ENCODE peak calls at places on chromosomes 6 and 20, in four cellular contexts. Y is GM12878, W is WTC11, H is HepG2. N is an unnamed sample.

GRCh38 chr20:49403911-49404310 is 78.6 kb downstream of the KCNB1 start:
- DNase-seq in W (no peak), Y (no peak), H (no peak), N (no peak)

GRCh38 chr6:157161912-157162311 is 161.4 kb downstream of the TMEM242 start:
- DNase-seq in W (no peak), H (no peak), Y (no peak), N (no peak)

GRCh38 chr6:139230421-139230840 is 61.4 kb downstream of the TXLNB start:
- DNase-seq in Y (no peak), H (no peak), W (no peak), N (no peak)

GRCh38 chr6:149211046-149211571 is 106.4 kb upstream of the TAB2 start:
- DNase-seq in Y (no peak), H (peak; percentile 35), W (no peak), N (no peak)

GRCh38 chr6:2967936-2968335 is 3.4 kb downstream of the SERPINB6 start:
- DNase-seq in Y (no peak), W (no peak), H (no peak), N (no peak)

GRCh38 chr6:142550310-142550709 is 248.5 kb downstream of the ADGRG6 start:
- DNase-seq in H (no peak), Y (no peak), W (no peak), N (no peak)

GRCh38 chr6:11615214-11615602 is 77.7 kb downstream of the TMEM170B start:
- DNase-seq in H (no peak), Y (no peak), W (no peak), N (no peak)

GRCh38 chr20:58692579-58693225 is at the start of gene NPEPL1:
- DNase-seq in H (no peak), W (peak; percentile 58), Y (no peak), N (no peak)

GRCh38 chr6:43935921-43936320 is 165.9 kb downstream of the VEGFA start:
- DNase-seq in H (no peak), Y (no peak), W (no peak), N (no peak)

GRCh38 chr6:168584251-168584650 is 143.3 kb downstream of the SMOC2 start:
- DNase-seq in W (no peak), Y (no peak), H (no peak), N (no peak)

GRCh38 chr20:38278150-38278549 is 17.6 kb upstream of the KIAA1755 start:
- DNase-seq in Y (no peak), W (no peak), H (no peak), N (no peak)

GRCh38 chr20:2693286-2693995 is 861 bp downstream of the EBF4 start:
- DNase-seq in H (no peak), W (peak; percentile 46), Y (no peak), N (peak; percentile 14)

GRCh38 chr6:158653577-158654354 is 3.9 kb downstream of the SYTL3 start:
- DNase-seq in H (no peak), Y (peak; percentile 91), W (no peak), N (no peak)

GRCh38 chr6:116118608-116119007 is 7.3 kb downstream of the COL10A1 start:
- DNase-seq in H (no peak), W (no peak), Y (no peak), N (no peak)

GRCh38 chr6:142844065-142844755 is 100.8 kb downstream of the HIVEP2 start:
- DNase-seq in Y (no peak), W (no peak), H (no peak), N (no peak)

GRCh38 chr20:46002008-46002407 is 6.7 kb upstream of the MMP9 start:
- DNase-seq in Y (no peak), H (no peak), W (no peak), N (no peak)

GRCh38 chr20:5719861-5720401 is 30.3 kb upstream of the SHLD1 start:
- DNase-seq in Y (no peak), W (no peak), H (peak; percentile 54), N (peak; percentile 68)

GRCh38 chr6:79673947-79674346 is 42.8 kb downstream of the SH3BGRL2 start:
- DNase-seq in Y (no peak), H (peak; percentile 22), W (no peak), N (no peak)

GRCh38 chr20:58740356-58741308 is 48.0 kb downstream of the NPEPL1 start:
- DNase-seq in Y (no peak), H (no peak), W (no peak), N (no peak)

GRCh38 chr6:101595276-101595675 is 201.8 kb downstream of the GRIK2 start:
- DNase-seq in Y (no peak), W (no peak), H (no peak), N (no peak)

GRCh38 chr6:30875244-30876038 is 8.9 kb upstream of the DDR1 start:
- DNase-seq in Y (no peak), W (no peak), H (no peak), N (no peak)

GRCh38 chr20:4014031-4014474 is 1.3 kb downstream of the RNF24 start:
- DNase-seq in W (no peak), H (peak; percentile 87), Y (no peak), N (peak; percentile 12)

GRCh38 chr6:111667921-111668320 is 62.2 kb upstream of the TRAF3IP2 start:
- DNase-seq in Y (no peak), H (no peak), W (no peak), N (no peak)

GRCh38 chr6:7587631-7588100 is 2.3 kb upstream of the SNRNP48 start:
- DNase-seq in H (no peak), W (no peak), Y (no peak), N (no peak)

GRCh38 chr20:44389871-44390270 is 34.4 kb downstream of the HNF4A start:
- DNase-seq in H (no peak), Y (no peak), W (no peak), N (no peak)

GRCh38 chr6:150631283-150631981 is 31.7 kb downstream of the PLEKHG1 start:
- DNase-seq in H (no peak), W (no peak), Y (no peak), N (no peak)

GRCh38 chr6:168527451-168528210 is 86.6 kb downstream of the SMOC2 start:
- DNase-seq in Y (no peak), H (no peak), W (no peak), N (no peak)

GRCh38 chr20:24955045-24955444 is 6.0 kb downstream of the CST7 start:
- DNase-seq in H (no peak), W (no peak), Y (peak; percentile 64), N (no peak)

GRCh38 chr20:59042151-59042795 is at the start of gene PRELID3B:
- DNase-seq in W (peak; percentile 50), Y (no peak), H (peak; percentile 30), N (peak; percentile 74)

GRCh38 chr6:163983601-163984445 is 569.3 kb downstream of the QKI start:
- DNase-seq in Y (peak; percentile 5), W (no peak), H (no peak), N (no peak)

GRCh38 chr20:34705383-34706021 is 1.4 kb downstream of the TP53INP2 start:
- DNase-seq in W (peak; percentile 30), H (peak; percentile 73), Y (no peak), N (peak; percentile 66)

GRCh38 chr20:47133809-47134456 is 222.6 kb downstream of the ZMYND8 start:
- DNase-seq in W (no peak), Y (no peak), H (no peak), N (no peak)

GRCh38 chr6:85580878-85581267 is 12.8 kb downstream of the SNX14 start:
- DNase-seq in W (no peak), Y (no peak), H (peak; percentile 54), N (peak; percentile 67)

GRCh38 chr20:58549681-58550542 is 34.7 kb upstream of the APCDD1L start:
- DNase-seq in W (no peak), Y (no peak), H (no peak), N (no peak)

DNA sequence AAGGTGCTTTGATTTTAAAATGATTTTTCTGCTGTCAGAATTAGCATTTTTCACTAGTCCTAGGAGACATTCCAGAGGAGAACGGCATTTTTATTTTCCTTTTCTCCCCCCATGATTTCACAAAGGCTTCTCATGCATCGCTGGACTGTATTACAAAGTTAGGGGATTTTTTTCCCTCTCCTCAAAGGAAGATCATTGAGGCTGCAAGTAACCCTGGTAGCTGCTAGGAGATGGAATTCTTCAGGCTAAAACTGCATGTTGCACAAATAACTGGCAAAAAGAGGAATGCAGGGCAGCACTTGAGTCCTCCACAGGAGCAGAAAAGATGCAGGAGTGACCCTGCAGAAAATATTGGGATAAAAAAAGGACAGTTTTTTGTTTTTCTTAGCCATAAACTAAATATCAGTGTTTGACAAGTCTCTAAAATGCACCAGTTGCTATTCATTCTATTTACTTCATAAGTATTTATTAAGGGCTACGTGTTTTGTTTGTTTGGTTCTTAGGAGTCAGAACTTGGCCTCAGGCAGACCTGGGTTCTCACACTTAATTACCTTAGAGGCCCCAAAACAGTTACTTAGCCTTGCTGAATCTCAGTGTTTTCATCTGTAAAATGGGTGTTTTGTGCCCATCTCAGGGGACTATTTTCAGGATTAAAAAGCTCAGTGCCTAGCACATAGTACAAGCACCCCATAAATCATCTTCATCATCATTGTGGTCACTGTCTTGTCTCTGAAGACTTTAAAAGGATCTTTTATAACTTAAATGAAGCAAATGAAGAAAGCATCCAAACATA is 144.5 kb upstream of the ID4 start:
- DNase-seq in H (no peak), Y (no peak), W (no peak), N (no peak)
- TF ChIP-seq ETV6 in H (no peak), Y (no peak), W (no peak), N (no peak)

DNA sequence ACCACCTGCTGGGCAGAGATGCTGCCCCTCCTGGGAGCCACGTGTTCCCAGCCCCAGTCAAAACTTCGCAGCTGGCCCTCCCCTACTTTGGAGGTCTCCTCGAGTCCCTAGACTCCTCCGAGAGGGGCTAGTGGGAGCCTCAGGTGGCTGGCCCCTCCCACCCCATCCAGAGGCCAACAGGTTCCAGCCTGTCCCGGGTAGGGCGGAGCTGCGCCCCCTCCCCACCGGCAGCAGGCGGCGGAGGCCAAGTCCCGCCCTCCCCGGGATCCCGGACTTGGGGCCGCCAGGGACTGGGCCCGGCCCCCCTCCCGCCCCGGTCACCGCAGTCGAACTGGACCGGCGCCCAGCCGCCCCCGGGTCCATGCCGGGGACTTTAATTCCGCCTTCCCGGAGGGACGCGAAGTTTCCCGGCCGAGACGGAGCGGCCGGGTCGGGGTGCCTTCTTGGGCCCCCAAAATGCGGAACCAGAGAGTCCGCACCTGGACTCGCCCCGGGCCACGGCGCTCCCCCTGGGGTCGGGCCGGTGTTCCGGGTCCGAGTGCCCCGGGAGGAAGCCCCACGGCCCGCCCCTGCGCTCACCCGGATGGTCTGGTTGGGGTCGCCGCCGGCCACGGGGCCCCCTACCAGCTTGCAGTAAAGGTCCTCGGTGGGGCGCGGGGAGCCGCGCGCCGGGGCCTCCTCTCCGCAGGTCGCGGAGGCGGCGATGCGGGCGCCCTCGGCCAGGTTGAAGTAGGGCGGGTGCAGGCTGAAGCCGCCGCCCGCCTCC is 559 bp downstream of the LAMA5 start:
- DNase-seq in H (peak; percentile 61), Y (no peak), W (peak; percentile 87), N (peak; percentile 79)
- TF ChIP-seq ETV6 in H (no peak), Y (no peak), W (no peak), N (no peak)

GRCh38 chr20:32984196-32984595 is 20.0 kb downstream of the SUN5 start:
- DNase-seq in W (no peak), H (no peak), Y (no peak), N (peak; percentile 28)
- TF ChIP-seq ETV6 in W (no peak), H (no peak), Y (no peak), N (no peak)

DNA sequence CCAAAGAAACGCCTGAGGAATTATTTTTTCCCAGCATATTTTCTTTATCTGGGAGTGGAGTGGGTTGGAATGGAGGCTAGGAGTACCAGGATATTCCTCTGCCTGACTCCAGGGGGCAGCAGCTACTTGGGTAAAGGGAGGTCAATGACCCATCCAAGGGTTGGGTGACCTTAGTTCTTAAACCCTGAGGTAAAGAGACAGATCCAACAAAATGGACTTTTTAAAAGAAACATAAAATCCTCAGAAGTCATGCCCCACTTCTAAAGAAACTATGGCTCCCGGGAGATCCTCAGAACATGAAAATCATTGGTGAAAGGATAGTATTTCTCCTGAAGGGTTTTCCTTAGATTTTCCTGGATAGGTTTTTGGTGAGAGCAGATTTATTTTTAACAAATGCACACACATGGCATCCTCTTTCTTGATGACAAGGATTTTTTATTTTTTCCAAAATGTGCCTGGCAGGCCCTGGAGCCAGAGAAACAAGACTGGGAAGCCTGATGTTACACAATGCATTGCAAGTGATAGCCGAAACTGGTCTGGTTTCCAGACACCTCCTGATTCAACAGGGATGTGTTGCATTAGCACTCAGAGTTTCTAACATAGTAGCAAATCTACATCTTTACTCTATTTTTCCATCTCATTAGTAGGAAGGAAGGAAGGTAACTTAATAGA is 240.9 kb upstream of the BTBD3 start:
- DNase-seq in H (peak; percentile 62), W (peak; percentile 77), Y (no peak), N (peak; percentile 25)
- TF ChIP-seq ETV6 in H (no peak), W (no peak), Y (no peak), N (no peak)